ENCODE peak calls at places on chromosomes 5 and 9, in eight cellular contexts. J is psoas muscle, F is uterus, K is GM04503, M is coronary artery, V is AG04450, G is posterior vena cava, D is T1000. S is an unnamed sample.

GRCh38 chr5:39648539-39649200 is 223.9 kb upstream of the DAB2 start:
- DNase-seq in K (no peak), M (no peak), D (no peak), G (no peak), J (no peak), F (no peak), V (no peak), S (no peak)

GRCh38 chr5:80600943-80601693 is 31.0 kb upstream of the ANKRD34B start:
- DNase-seq in V (no peak), K (no peak), J (no peak), G (no peak), M (no peak), F (no peak), D (no peak), S (no peak)

GRCh38 chr9:92746567-92747458 is 17.8 kb downstream of the BICD2 start:
- DNase-seq in M (peak), D (no peak), V (no peak), J (no peak), G (no peak), K (no peak), F (no peak), S (peak)

GRCh38 chr9:23532282-23532681 is 293.8 kb downstream of the ELAVL2 start:
- DNase-seq in G (no peak), M (no peak), V (no peak), J (no peak), F (no peak), K (no peak), D (no peak), S (no peak)

GRCh38 chr5:167653645-167654106 is 637.8 kb upstream of the WWC1 start:
- DNase-seq in G (no peak), F (no peak), D (no peak), M (no peak), V (no peak), K (no peak), J (no peak), S (peak)

GRCh38 chr9:110538169-110538568 is 41.4 kb downstream of the SVEP1 start:
- DNase-seq in K (peak), J (no peak), F (no peak), D (no peak), G (no peak), M (no peak), V (peak), S (peak)

GRCh38 chr9:21549251-21549765 is 67.2 kb upstream of the IFNE start:
- DNase-seq in J (no peak), M (no peak), K (peak), G (no peak), F (no peak), V (peak), D (no peak), S (peak)

GRCh38 chr9:129688285-129689043 is 23.0 kb downstream of the PRRX2 start:
- DNase-seq in M (no peak), K (no peak), D (no peak), F (no peak), G (no peak), V (no peak), J (no peak), S (no peak)

GRCh38 chr9:113589890-113590289 is 126.4 kb downstream of the RGS3 start:
- DNase-seq in D (no peak), M (no peak), K (no peak), F (no peak), V (no peak), J (no peak), G (no peak), S (peak)

GRCh38 chr9:97554566-97555075 is 53.2 kb downstream of the TMOD1 start:
- DNase-seq in V (no peak), F (peak), D (no peak), G (no peak), K (no peak), J (no peak), M (no peak), S (no peak)

GRCh38 chr5:139696894-139697658 is 48.9 kb downstream of the CXXC5 start:
- DNase-seq in G (peak), M (peak), V (peak), K (peak), D (peak), J (peak), F (peak), S (peak)

GRCh38 chr5:87541033-87541432 is 128.3 kb upstream of the CCNH start:
- DNase-seq in G (peak), F (peak), M (no peak), J (peak), V (no peak), K (peak), D (peak), S (peak)

GRCh38 chr5:179806250-179807045 is at the start of gene MGAT4B:
- DNase-seq in J (peak), D (peak), K (no peak), V (no peak), G (peak), F (peak), M (no peak), S (peak)

GRCh38 chr9:84789463-84789830 is 119.9 kb downstream of the NTRK2 start:
- DNase-seq in K (no peak), V (no peak), J (no peak), G (no peak), M (no peak), D (no peak), F (no peak), S (no peak)

GRCh38 chr5:89451263-89451662 is 568.3 kb upstream of the MEF2C start:
- DNase-seq in M (no peak), J (no peak), V (no peak), G (no peak), F (no peak), K (no peak), D (no peak), S (no peak)

GRCh38 chr5:103283120-103283519 is 24.6 kb downstream of the MACIR start:
- DNase-seq in G (no peak), J (no peak), K (no peak), V (no peak), D (no peak), F (no peak), M (no peak), S (no peak)

GRCh38 chr9:13648068-13648467 is 368.6 kb upstream of the MPDZ start:
- DNase-seq in D (no peak), F (no peak), G (no peak), K (no peak), J (no peak), V (no peak), M (no peak), S (no peak)

GRCh38 chr9:752201-752600 is 89.3 kb upstream of the DMRT1 start:
- DNase-seq in J (no peak), K (peak), G (no peak), M (no peak), V (peak), F (no peak), D (peak), S (peak)

GRCh38 chr5:123868267-123868666 is 356.3 kb downstream of the CSNK1G3 start:
- DNase-seq in D (no peak), J (no peak), K (no peak), V (no peak), M (no peak), G (no peak), F (no peak), S (no peak)

GRCh38 chr9:91085499-91086291 is 276.0 kb downstream of the AUH start:
- DNase-seq in D (no peak), V (no peak), G (no peak), F (no peak), M (no peak), J (no peak), K (no peak), S (no peak)

GRCh38 chr9:96302021-96302420 is at the start of gene HSD17B3:
- DNase-seq in K (no peak), V (no peak), D (no peak), M (no peak), J (no peak), G (no peak), F (no peak), S (peak)

S was measured in IMR-90.